ENCODE peak calls at places on chromosomes 2 and 18, in six cellular contexts. J, G, K, A, C and X are unnamed samples.

GRCh38 chr2:207765960-207766582 is 3.6 kb downstream of the FZD5 start:
- DNase-seq in J (no peak), G (no peak), K (no peak), A (no peak), C (no peak), X (no peak)

GRCh38 chr2:135775420-135775819 is 33.8 kb downstream of the UBXN4 start:
- DNase-seq in J (no peak), G (no peak), K (no peak), A (no peak), C (no peak), X (no peak)

GRCh38 chr2:21772624-21773023 is 648.9 kb downstream of the TDRD15 start:
- DNase-seq in J (no peak), G (no peak), K (no peak), A (peak; percentile 39), C (no peak), X (no peak)

GRCh38 chr2:6916736-6917070 is 509 bp upstream of the RNF144A start:
- DNase-seq in J (no peak), G (no peak), K (no peak), A (no peak), C (no peak), X (no peak)

GRCh38 chr18:46002934-46003333 is 35.8 kb upstream of the EPG5 start:
- DNase-seq in J (no peak), G (no peak), K (no peak), A (no peak), C (no peak), X (no peak)

GRCh38 chr2:72278046-72278445 is 130.4 kb upstream of the CYP26B1 start:
- DNase-seq in J (no peak), G (no peak), K (peak; percentile 66), A (peak; percentile 35), C (no peak), X (no peak)

GRCh38 chr2:218807626-218808025 is 24.0 kb downstream of the PRKAG3 start:
- DNase-seq in J (no peak), G (no peak), K (peak; percentile 21), A (no peak), C (no peak), X (no peak)

GRCh38 chr2:62194558-62195420 is 1.1 kb upstream of the B3GNT2 start:
- DNase-seq in J (no peak), G (no peak), K (no peak), A (no peak), C (no peak), X (no peak)

GRCh38 chr2:99066075-99066557 is 75.4 kb upstream of the C2orf15 start:
- DNase-seq in J (peak; percentile 27), G (no peak), K (peak; percentile 74), A (peak; percentile 67), C (no peak), X (no peak)